ENCODE peak calls at places on chromosomes 16 and 17, in six cellular contexts. One of them, this sample, is unnamed.

GRCh38 chr16:70685061-70685937 is 554 bp downstream of the MTSS2 start:
- DNase-seq in stomach: no peak
- DNase-seq in sigmoid colon: no peak
- DNase-seq in GM12892: no peak
- DNase-seq in GM23338: no peak
- DNase-seq in Panc1: no peak
- DNase-seq in this sample: peak

GRCh38 chr16:9039208-9039607 is 52.2 kb upstream of the HAPSTR1 start:
- DNase-seq in GM12892: no peak
- DNase-seq in sigmoid colon: no peak
- DNase-seq in stomach: no peak
- DNase-seq in GM23338: peak
- DNase-seq in Panc1: no peak
- DNase-seq in this sample: no peak

GRCh38 chr16:81280393-81280792 is 34.4 kb upstream of the GAN start:
- DNase-seq in stomach: no peak
- DNase-seq in GM23338: no peak
- DNase-seq in Panc1: no peak
- DNase-seq in sigmoid colon: no peak
- DNase-seq in GM12892: no peak
- DNase-seq in this sample: no peak

GRCh38 chr17:69860142-69860680 is 214.8 kb upstream of the KCNJ16 start:
- DNase-seq in GM12892: no peak
- DNase-seq in sigmoid colon: no peak
- DNase-seq in stomach: no peak
- DNase-seq in Panc1: no peak
- DNase-seq in GM23338: no peak
- DNase-seq in this sample: no peak

GRCh38 chr16:70659546-70659945 is 13.2 kb downstream of the IL34 start:
- DNase-seq in GM12892: no peak
- DNase-seq in stomach: no peak
- DNase-seq in sigmoid colon: peak
- DNase-seq in Panc1: no peak
- DNase-seq in GM23338: no peak
- DNase-seq in this sample: peak

GRCh38 chr16:27319257-27319965 is 5.6 kb downstream of the IL4R start:
- DNase-seq in sigmoid colon: peak
- DNase-seq in Panc1: no peak
- DNase-seq in GM23338: no peak
- DNase-seq in GM12892: no peak
- DNase-seq in stomach: no peak
- DNase-seq in this sample: no peak

GRCh38 chr17:73415782-73416181 is 104.0 kb upstream of the CDC42EP4 start:
- DNase-seq in stomach: no peak
- DNase-seq in GM23338: no peak
- DNase-seq in Panc1: no peak
- DNase-seq in GM12892: no peak
- DNase-seq in sigmoid colon: no peak
- DNase-seq in this sample: no peak

GRCh38 chr17:74361613-74362391 is at the start of gene BTBD17:
- DNase-seq in sigmoid colon: no peak
- DNase-seq in GM12892: no peak
- DNase-seq in Panc1: no peak
- DNase-seq in GM23338: peak
- DNase-seq in stomach: peak
- DNase-seq in this sample: peak

GRCh38 chr16:85100265-85100664 is 12.0 kb downstream of the CIBAR2 start:
- DNase-seq in GM23338: no peak
- DNase-seq in sigmoid colon: no peak
- DNase-seq in stomach: no peak
- DNase-seq in Panc1: no peak
- DNase-seq in GM12892: no peak
- DNase-seq in this sample: no peak

GRCh38 chr17:27466748-27467375 is 10.6 kb downstream of the KSR1 start:
- DNase-seq in sigmoid colon: no peak
- DNase-seq in Panc1: no peak
- DNase-seq in GM12892: peak
- DNase-seq in GM23338: no peak
- DNase-seq in stomach: no peak
- DNase-seq in this sample: no peak

GRCh38 chr17:72487731-72488325 is 367.0 kb downstream of the SOX9 start:
- DNase-seq in Panc1: no peak
- DNase-seq in GM23338: no peak
- DNase-seq in stomach: no peak
- DNase-seq in sigmoid colon: no peak
- DNase-seq in GM12892: no peak
- DNase-seq in this sample: no peak

GRCh38 chr17:50931003-50931878 is 65.1 kb upstream of the TOB1 start:
- DNase-seq in Panc1: no peak
- DNase-seq in GM23338: peak
- DNase-seq in sigmoid colon: peak
- DNase-seq in stomach: peak
- DNase-seq in GM12892: peak
- DNase-seq in this sample: peak

GRCh38 chr16:87068316-87068715 is 248.9 kb downstream of the C16orf95 start:
- DNase-seq in stomach: no peak
- DNase-seq in sigmoid colon: peak
- DNase-seq in GM23338: no peak
- DNase-seq in GM12892: no peak
- DNase-seq in Panc1: no peak
- DNase-seq in this sample: no peak

GRCh38 chr17:75816693-75817092 is 27.5 kb downstream of the UNC13D start:
- DNase-seq in GM23338: no peak
- DNase-seq in GM12892: no peak
- DNase-seq in Panc1: no peak
- DNase-seq in sigmoid colon: no peak
- DNase-seq in stomach: no peak
- DNase-seq in this sample: peak
- TF ChIP-seq POLR2AphosphoS5 in GM23338: no peak
- TF ChIP-seq POLR2AphosphoS5 in GM12892: no peak
- TF ChIP-seq POLR2AphosphoS5 in Panc1: no peak
- TF ChIP-seq POLR2AphosphoS5 in sigmoid colon: no peak
- TF ChIP-seq POLR2AphosphoS5 in stomach: no peak
- TF ChIP-seq POLR2AphosphoS5 in this sample: no peak

DNA sequence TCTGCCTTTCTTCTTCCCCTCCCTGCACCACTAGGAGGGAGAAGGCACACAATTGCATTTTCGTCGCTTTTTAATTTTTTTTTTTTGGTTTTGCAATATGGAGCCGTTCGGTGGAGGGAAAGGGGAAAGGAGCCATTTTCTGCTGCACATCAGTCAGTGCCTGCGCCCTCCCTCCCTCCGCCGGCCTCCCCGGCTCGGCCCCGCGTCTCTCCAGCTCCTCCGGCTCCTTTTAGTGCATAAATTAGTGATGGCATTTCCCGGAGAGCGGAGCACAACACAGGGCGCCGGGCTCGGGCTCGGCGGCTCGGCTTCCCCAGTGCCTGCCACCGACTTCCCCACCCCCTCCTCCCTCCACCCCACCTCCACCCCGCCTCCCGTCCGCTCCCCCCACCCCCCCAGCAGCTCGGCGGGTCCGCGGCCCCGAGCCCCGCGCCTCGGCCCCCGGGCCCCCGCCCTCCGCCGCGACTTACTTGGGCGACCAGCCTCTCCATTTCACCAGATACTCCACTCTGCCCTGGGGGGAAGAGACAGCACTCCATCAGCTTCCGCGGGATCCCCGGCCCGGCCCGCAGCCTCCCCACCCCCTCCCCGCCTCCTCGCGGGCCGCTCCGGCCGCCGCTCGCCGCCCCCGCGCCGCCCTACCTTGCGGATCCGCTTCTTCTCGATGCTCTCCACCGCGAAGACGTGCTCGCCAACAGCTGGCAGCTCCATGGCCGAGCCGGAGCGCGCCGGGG is 532 bp downstream of the CBX4 start:
- DNase-seq in stomach: peak
- DNase-seq in GM23338: peak
- DNase-seq in sigmoid colon: no peak
- DNase-seq in Panc1: no peak
- DNase-seq in GM12892: no peak
- DNase-seq in this sample: peak
- TF ChIP-seq POLR2AphosphoS5 in stomach: no peak
- TF ChIP-seq POLR2AphosphoS5 in GM23338: no peak
- TF ChIP-seq POLR2AphosphoS5 in sigmoid colon: peak
- TF ChIP-seq POLR2AphosphoS5 in Panc1: no peak
- TF ChIP-seq POLR2AphosphoS5 in GM12892: no peak
- TF ChIP-seq POLR2AphosphoS5 in this sample: no peak

GRCh38 chr16:4183258-4184037 is 58.4 kb downstream of the SRL start:
- DNase-seq in Panc1: no peak
- DNase-seq in stomach: peak
- DNase-seq in sigmoid colon: peak
- DNase-seq in GM23338: peak
- DNase-seq in GM12892: peak
- DNase-seq in this sample: peak
- TF ChIP-seq POLR2AphosphoS5 in Panc1: peak
- TF ChIP-seq POLR2AphosphoS5 in stomach: peak
- TF ChIP-seq POLR2AphosphoS5 in sigmoid colon: peak
- TF ChIP-seq POLR2AphosphoS5 in GM23338: peak
- TF ChIP-seq POLR2AphosphoS5 in GM12892: no peak
- TF ChIP-seq POLR2AphosphoS5 in this sample: no peak

GRCh38 chr17:56819431-56820145 is 14.1 kb downstream of the C17orf67 start:
- DNase-seq in sigmoid colon: no peak
- DNase-seq in stomach: peak
- DNase-seq in GM12892: peak
- DNase-seq in GM23338: peak
- DNase-seq in Panc1: peak
- DNase-seq in this sample: peak
- TF ChIP-seq POLR2AphosphoS5 in sigmoid colon: no peak
- TF ChIP-seq POLR2AphosphoS5 in stomach: peak
- TF ChIP-seq POLR2AphosphoS5 in GM12892: no peak
- TF ChIP-seq POLR2AphosphoS5 in GM23338: no peak
- TF ChIP-seq POLR2AphosphoS5 in Panc1: no peak
- TF ChIP-seq POLR2AphosphoS5 in this sample: no peak

GRCh38 chr17:81928497-81929252 is 1.1 kb upstream of the MAFG start:
- DNase-seq in GM12892: no peak
- DNase-seq in stomach: no peak
- DNase-seq in sigmoid colon: no peak
- DNase-seq in GM23338: no peak
- DNase-seq in Panc1: no peak
- DNase-seq in this sample: peak
- TF ChIP-seq POLR2AphosphoS5 in GM12892: no peak
- TF ChIP-seq POLR2AphosphoS5 in stomach: no peak
- TF ChIP-seq POLR2AphosphoS5 in sigmoid colon: no peak
- TF ChIP-seq POLR2AphosphoS5 in GM23338: no peak
- TF ChIP-seq POLR2AphosphoS5 in Panc1: no peak
- TF ChIP-seq POLR2AphosphoS5 in this sample: no peak

DNA sequence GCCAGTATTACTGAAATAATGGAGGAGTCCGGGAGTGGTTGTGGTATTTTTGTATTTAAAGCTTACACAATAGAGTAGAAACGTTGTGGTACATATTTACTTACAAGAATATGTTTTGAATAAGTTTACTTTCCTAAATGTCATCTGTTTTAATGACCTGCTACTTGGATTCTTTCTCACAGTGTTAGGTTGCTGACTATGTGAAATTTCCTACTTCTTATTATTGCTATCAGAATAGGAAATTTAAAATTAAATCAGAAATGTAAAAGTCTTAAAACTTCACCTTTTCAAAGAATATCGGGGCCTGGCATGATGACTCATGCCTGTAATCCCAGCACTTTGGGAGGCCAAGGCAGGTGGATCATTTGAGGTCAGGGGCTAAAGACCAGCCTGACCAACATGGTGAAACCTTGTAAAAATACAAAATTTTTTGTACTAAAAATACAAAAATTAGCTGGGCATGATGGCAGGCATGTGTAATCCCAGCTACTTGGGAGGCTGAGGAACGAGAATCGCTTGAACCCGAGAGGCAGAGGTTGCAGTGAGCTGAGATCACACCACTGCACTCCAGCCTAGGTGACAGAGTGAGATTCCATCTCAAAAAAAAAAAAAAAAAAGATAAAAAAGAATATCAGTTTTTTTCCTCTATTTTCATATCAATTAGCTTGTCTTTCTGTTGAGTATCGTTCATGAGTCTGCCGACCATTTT is 77.8 kb downstream of the VMP1 start:
- DNase-seq in GM23338: no peak
- DNase-seq in stomach: no peak
- DNase-seq in GM12892: no peak
- DNase-seq in sigmoid colon: no peak
- DNase-seq in Panc1: no peak
- DNase-seq in this sample: no peak
- TF ChIP-seq POLR2AphosphoS5 in GM23338: no peak
- TF ChIP-seq POLR2AphosphoS5 in stomach: no peak
- TF ChIP-seq POLR2AphosphoS5 in GM12892: no peak
- TF ChIP-seq POLR2AphosphoS5 in sigmoid colon: no peak
- TF ChIP-seq POLR2AphosphoS5 in Panc1: no peak
- TF ChIP-seq POLR2AphosphoS5 in this sample: no peak

DNA sequence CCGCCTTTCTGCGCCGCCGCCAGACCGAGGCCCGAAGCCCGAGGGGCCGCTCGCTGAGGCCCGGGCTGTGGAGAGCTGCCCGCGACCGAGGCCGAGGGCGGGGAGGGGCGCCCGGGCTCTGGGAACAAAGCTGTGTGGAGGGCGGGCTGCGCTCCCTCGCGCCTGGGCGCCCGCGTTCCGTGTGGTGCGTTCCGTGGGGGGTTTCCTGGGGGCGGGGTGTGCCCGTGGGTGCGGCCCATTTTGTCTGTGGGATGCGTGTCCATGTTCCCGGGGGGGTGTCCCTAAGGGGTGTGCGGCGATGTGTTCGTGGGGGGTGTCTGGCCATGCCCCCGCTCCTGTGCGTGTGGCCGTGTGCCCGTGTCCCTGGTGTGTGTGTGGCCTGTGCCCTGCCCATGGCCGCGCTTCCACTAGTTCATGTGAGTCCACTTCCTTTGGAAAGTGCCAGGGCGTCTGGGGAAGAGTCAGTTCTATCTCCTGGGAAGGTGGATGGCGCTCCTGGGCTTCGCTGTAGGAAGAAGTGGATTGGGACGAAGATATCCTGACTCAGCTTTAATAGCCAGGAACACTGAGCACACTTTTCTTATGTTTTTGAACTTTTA is 520 bp downstream of the JPT2 start:
- DNase-seq in sigmoid colon: no peak
- DNase-seq in Panc1: no peak
- DNase-seq in stomach: peak
- DNase-seq in GM12892: no peak
- DNase-seq in GM23338: peak
- DNase-seq in this sample: no peak
- TF ChIP-seq POLR2AphosphoS5 in sigmoid colon: no peak
- TF ChIP-seq POLR2AphosphoS5 in Panc1: no peak
- TF ChIP-seq POLR2AphosphoS5 in stomach: no peak
- TF ChIP-seq POLR2AphosphoS5 in GM12892: peak
- TF ChIP-seq POLR2AphosphoS5 in GM23338: no peak
- TF ChIP-seq POLR2AphosphoS5 in this sample: no peak

GRCh38 chr17:58965221-58965620 is 141.5 kb downstream of the TRIM37 start:
- DNase-seq in Panc1: no peak
- DNase-seq in GM12892: no peak
- DNase-seq in GM23338: no peak
- DNase-seq in stomach: no peak
- DNase-seq in sigmoid colon: no peak
- DNase-seq in this sample: no peak
- TF ChIP-seq POLR2AphosphoS5 in Panc1: no peak
- TF ChIP-seq POLR2AphosphoS5 in GM12892: no peak
- TF ChIP-seq POLR2AphosphoS5 in GM23338: no peak
- TF ChIP-seq POLR2AphosphoS5 in stomach: no peak
- TF ChIP-seq POLR2AphosphoS5 in sigmoid colon: no peak
- TF ChIP-seq POLR2AphosphoS5 in this sample: no peak

GRCh38 chr16:30786115-30786935 is 680 bp downstream of the ZNF629 start:
- DNase-seq in Panc1: no peak
- DNase-seq in sigmoid colon: no peak
- DNase-seq in GM23338: peak
- DNase-seq in GM12892: no peak
- DNase-seq in stomach: peak
- DNase-seq in this sample: peak
- TF ChIP-seq POLR2AphosphoS5 in Panc1: no peak
- TF ChIP-seq POLR2AphosphoS5 in sigmoid colon: no peak
- TF ChIP-seq POLR2AphosphoS5 in GM23338: no peak
- TF ChIP-seq POLR2AphosphoS5 in GM12892: no peak
- TF ChIP-seq POLR2AphosphoS5 in stomach: no peak
- TF ChIP-seq POLR2AphosphoS5 in this sample: peak